ENCODE peak calls at places on chromosome 17, in ten cellular contexts. P is GM12891, K is breast epithelium, O is heart left ventricle, H is adrenal gland, N is NB4, J is right lobe of liver, L is A549, T is lower leg skin, G is ovary. X is an unnamed sample.

GRCh38 chr17:47957591-47958490 is at the start of gene PRR15L:
- DNase-seq in P (no peak), K (peak; percentile 71), O (no peak), H (no peak), N (no peak), J (no peak), L (no peak), T (no peak), G (no peak), X (no peak)

GRCh38 chr17:58233547-58233946 is 4.8 kb upstream of the LPO start:
- DNase-seq in P (peak; percentile 38), K (no peak), O (no peak), H (no peak), N (peak; percentile 67), J (no peak), L (no peak), T (no peak), G (no peak), X (no peak)

GRCh38 chr17:28598389-28598788 is 436 bp downstream of the SPAG5 start:
- DNase-seq in P (no peak), K (no peak), O (no peak), H (no peak), N (no peak), J (peak; percentile 68), L (no peak), T (no peak), G (no peak), X (peak; percentile 34)

GRCh38 chr17:62093188-62094155 is 28.4 kb upstream of the MED13 start:
- DNase-seq in P (peak; percentile 41), K (no peak), O (no peak), H (peak; percentile 49), N (peak; percentile 4), J (peak; percentile 56), L (peak; percentile 88), T (no peak), G (no peak), X (peak; percentile 86)

GRCh38 chr17:43722921-43723665 is 35.5 kb downstream of the SOST start:
- DNase-seq in P (no peak), K (no peak), O (no peak), H (peak; percentile 40), N (no peak), J (no peak), L (no peak), T (no peak), G (no peak), X (no peak)

GRCh38 chr17:59038734-59039133 is 67.9 kb downstream of the TRIM37 start:
- DNase-seq in P (no peak), K (no peak), O (no peak), H (peak; percentile 58), N (no peak), J (no peak), L (no peak), T (no peak), G (no peak), X (no peak)

GRCh38 chr17:66056148-66056547 is 135.8 kb downstream of the CEP112 start:
- DNase-seq in P (no peak), K (no peak), O (no peak), H (no peak), N (no peak), J (no peak), L (no peak), T (no peak), G (no peak), X (no peak)

GRCh38 chr17:81044428-81044763 is 9.4 kb downstream of the BAIAP2 start:
- DNase-seq in P (no peak), K (no peak), O (no peak), H (no peak), N (no peak), J (no peak), L (no peak), T (no peak), G (no peak), X (no peak)

GRCh38 chr17:17514993-17515920 is 19.1 kb upstream of the RASD1 start:
- DNase-seq in P (no peak), K (no peak), O (no peak), H (no peak), N (peak; percentile 44), J (no peak), L (no peak), T (no peak), G (no peak), X (no peak)

GRCh38 chr17:17445925-17446665 is 30.7 kb upstream of the MED9 start:
- DNase-seq in P (no peak), K (peak; percentile 76), O (no peak), H (peak; percentile 5), N (no peak), J (peak; percentile 87), L (peak; percentile 98), T (peak; percentile 43), G (no peak), X (peak; percentile 94)

GRCh38 chr17:58932956-58933355 is 173.7 kb downstream of the TRIM37 start:
- DNase-seq in P (no peak), K (no peak), O (no peak), H (no peak), N (no peak), J (no peak), L (no peak), T (no peak), G (no peak), X (no peak)

GRCh38 chr17:27485711-27486495 is 29.7 kb downstream of the KSR1 start:
- DNase-seq in P (no peak), K (no peak), O (no peak), H (no peak), N (peak; percentile 50), J (no peak), L (no peak), T (no peak), G (no peak), X (no peak)

GRCh38 chr17:8807070-8807550 is 7.9 kb upstream of the MFSD6L start:
- DNase-seq in P (peak; percentile 65), K (no peak), O (no peak), H (no peak), N (peak; percentile 72), J (no peak), L (no peak), T (no peak), G (no peak), X (peak; percentile 25)

DNA sequence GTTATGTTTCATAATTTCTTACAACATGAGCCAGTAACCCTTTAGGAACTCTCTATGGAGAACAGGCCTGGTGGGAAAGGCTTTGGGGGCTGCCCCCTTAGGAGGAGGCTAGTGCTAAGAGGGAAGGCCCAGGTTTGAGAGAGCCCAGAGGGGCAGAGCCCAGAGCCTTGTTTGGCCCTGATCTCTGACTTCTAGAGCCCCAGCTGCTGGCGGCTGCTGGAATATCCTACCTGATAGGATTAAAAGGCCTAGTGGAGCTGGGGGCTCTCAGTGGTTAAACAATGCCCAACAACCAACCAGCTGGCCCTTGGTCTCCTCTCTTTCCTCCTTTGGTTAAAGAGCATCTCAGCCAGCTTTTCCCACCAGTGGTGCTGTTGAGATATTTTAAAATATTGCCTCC is 54.1 kb downstream of the IGF2BP1 start:
- DNase-seq in P (no peak), K (no peak), O (no peak), H (no peak), N (no peak), J (no peak), L (no peak), T (no peak), G (no peak), X (no peak)
- TF ChIP-seq POLR2A in P (no peak), K (no peak), O (no peak), H (no peak), N (no peak), J (no peak), L (no peak), T (no peak), G (no peak), X (no peak)

GRCh38 chr17:3982113-3982512 is 17.9 kb upstream of the ATP2A3 start:
- DNase-seq in P (no peak), K (no peak), O (no peak), H (no peak), N (no peak), J (peak; percentile 42), L (no peak), T (no peak), G (no peak), X (no peak)
- TF ChIP-seq POLR2A in P (no peak), K (no peak), O (no peak), H (no peak), N (no peak), J (no peak), L (no peak), T (no peak), G (no peak), X (no peak)

GRCh38 chr17:32516940-32517711 is 30.3 kb downstream of the CDK5R1 start:
- DNase-seq in P (no peak), K (no peak), O (no peak), H (no peak), N (no peak), J (no peak), L (no peak), T (no peak), G (no peak), X (no peak)
- TF ChIP-seq POLR2A in P (peak; percentile 45), K (no peak), O (no peak), H (no peak), N (no peak), J (no peak), L (no peak), T (no peak), G (no peak), X (no peak)

GRCh38 chr17:40936976-40937375 is 470 bp downstream of the KRT23 start:
- DNase-seq in P (no peak), K (no peak), O (no peak), H (no peak), N (no peak), J (no peak), L (no peak), T (no peak), G (no peak), X (no peak)

GRCh38 chr17:40937384-40937819 is at the start of gene KRT23:
- DNase-seq in P (no peak), K (peak; percentile 72), O (no peak), H (no peak), N (no peak), J (no peak), L (no peak), T (no peak), G (no peak), X (no peak)

GRCh38 chr17:40935624-40936023 is 1.8 kb downstream of the KRT23 start:
- DNase-seq in P (no peak), K (no peak), O (no peak), H (no peak), N (no peak), J (no peak), L (no peak), T (no peak), G (no peak), X (no peak)

GRCh38 chr17:40938981-40939380 is 1.5 kb upstream of the KRT23 start:
- DNase-seq in P (no peak), K (no peak), O (no peak), H (peak; percentile 7), N (no peak), J (no peak), L (no peak), T (no peak), G (no peak), X (no peak)

DNA sequence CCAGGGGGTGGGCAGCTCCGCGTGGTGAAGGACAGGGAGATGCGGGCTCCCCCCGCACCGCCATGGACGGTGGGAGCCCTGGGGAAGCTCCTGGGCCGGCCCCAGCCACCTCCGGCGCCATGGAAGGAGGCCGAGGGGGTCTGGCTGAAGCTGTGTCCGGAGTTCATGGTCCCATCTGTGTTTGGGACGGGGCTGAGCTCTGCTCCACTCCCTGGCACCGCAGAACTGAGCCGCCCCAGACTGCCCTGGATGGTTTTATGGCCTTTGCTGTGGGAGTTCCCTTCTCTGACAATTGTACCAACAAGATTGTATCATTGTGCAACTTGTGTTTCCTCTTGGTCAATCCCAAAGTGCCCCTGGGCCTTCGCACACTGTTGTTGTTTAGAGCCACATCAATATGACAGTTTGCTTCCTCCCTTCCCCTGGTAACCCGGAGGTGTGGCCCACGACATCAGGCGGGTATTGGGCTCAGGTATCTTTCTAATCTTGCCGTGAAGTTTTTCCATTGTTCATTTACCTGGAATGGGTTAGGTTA is 942 bp downstream of the KRT23 start:
- DNase-seq in P (no peak), K (peak; percentile 80), O (no peak), H (no peak), N (peak; percentile 42), J (no peak), L (no peak), T (no peak), G (no peak), X (no peak)
- TF ChIP-seq POLR2A in P (no peak), K (no peak), O (no peak), H (no peak), N (no peak), J (no peak), L (no peak), T (no peak), G (no peak), X (no peak)

X was measured in H54.